ENCODE peak calls at places on chromosomes 6 and 20, in six cellular contexts. E, I, P, T, J and N are unnamed samples.

GRCh38 chr20:6765469-6766058 is 1.9 kb upstream of the BMP2 start:
- DNase-seq in I (peak), J (peak), E (peak), T (peak), P (peak), N (peak)

GRCh38 chr6:75775219-75775618 is 26.2 kb downstream of the MYO6 start:
- DNase-seq in J (no peak), I (no peak), T (no peak), E (no peak), P (no peak), N (no peak)

GRCh38 chr20:38864662-38865061 is 59.2 kb downstream of the PPP1R16B start:
- DNase-seq in T (no peak), J (no peak), I (no peak), P (no peak), E (no peak), N (no peak)

GRCh38 chr6:10355115-10355702 is 59.7 kb downstream of the TFAP2A start:
- DNase-seq in J (no peak), E (peak), P (no peak), I (no peak), T (peak), N (peak)

GRCh38 chr20:38825901-38826625 is 20.6 kb downstream of the PPP1R16B start:
- DNase-seq in T (no peak), E (no peak), J (peak), P (peak), I (no peak), N (no peak)

GRCh38 chr6:6008648-6009421 is 2.1 kb upstream of the NRN1 start:
- DNase-seq in J (peak), E (peak), P (peak), T (peak), I (peak), N (peak)

GRCh38 chr20:44079968-44080560 is 106.9 kb downstream of the JPH2 start:
- DNase-seq in T (no peak), E (no peak), J (peak), I (no peak), P (no peak), N (no peak)

GRCh38 chr6:52910091-52910490 is 593 bp upstream of the GSTA3 start:
- DNase-seq in J (no peak), I (no peak), E (no peak), P (no peak), T (no peak), N (no peak)

GRCh38 chr6:75205776-75206334 is at the start of gene COL12A1:
- DNase-seq in J (peak), P (no peak), E (peak), T (peak), I (no peak), N (peak)

GRCh38 chr6:129302671-129303070 is 407.3 kb downstream of the ARHGAP18 start:
- DNase-seq in T (no peak), P (no peak), E (no peak), J (no peak), I (no peak), N (no peak)

GRCh38 chr20:4045741-4046140 is 30.4 kb upstream of the RNF24 start:
- DNase-seq in J (peak), T (no peak), P (no peak), E (no peak), I (no peak), N (no peak)

GRCh38 chr6:33694401-33694931 is 17.0 kb downstream of the UQCC2 start:
- DNase-seq in J (peak), I (no peak), E (no peak), P (no peak), T (no peak), N (no peak)

GRCh38 chr6:147759088-147759487 is 250.6 kb downstream of the SAMD5 start:
- DNase-seq in I (no peak), P (no peak), J (peak), E (no peak), T (no peak), N (no peak)

GRCh38 chr6:25777031-25777430 is 22.5 kb downstream of the SLC17A4 start:
- DNase-seq in I (no peak), E (no peak), T (no peak), P (no peak), J (no peak), N (no peak)

GRCh38 chr20:51481311-51481997 is 61.1 kb downstream of the NFATC2 start:
- DNase-seq in J (no peak), P (no peak), E (no peak), I (peak), T (peak), N (no peak)

GRCh38 chr20:61797200-61797599 is 268.5 kb downstream of the TAF4 start:
- DNase-seq in T (no peak), J (no peak), E (no peak), I (no peak), P (no peak), N (no peak)

GRCh38 chr6:139979021-139979721 is 604.7 kb upstream of the CITED2 start:
- DNase-seq in P (no peak), T (no peak), J (no peak), I (no peak), E (no peak), N (no peak)

GRCh38 chr20:52936368-52936986 is 35.7 kb upstream of the TSHZ2 start:
- DNase-seq in T (no peak), P (no peak), I (no peak), E (no peak), J (no peak), N (no peak)

GRCh38 chr20:36819662-36820061 is 46.1 kb upstream of the DSN1 start:
- DNase-seq in J (no peak), T (no peak), P (no peak), E (no peak), I (no peak), N (no peak)

GRCh38 chr6:166277892-166278578 is 30.2 kb downstream of the PRR18 start:
- DNase-seq in J (no peak), P (no peak), I (peak), E (no peak), T (no peak), N (no peak)

GRCh38 chr6:151317995-151318365 is 73.4 kb downstream of the ZBTB2 start:
- DNase-seq in P (peak), I (no peak), J (no peak), T (no peak), E (no peak), N (no peak)

GRCh38 chr6:142940487-142940886 is 4.5 kb downstream of the HIVEP2 start:
- DNase-seq in T (no peak), I (no peak), J (no peak), P (no peak), E (no peak), N (no peak)

GRCh38 chr6:104187616-104188015 is 672.1 kb downstream of the HACE1 start:
- DNase-seq in P (no peak), J (no peak), T (no peak), I (no peak), E (no peak), N (no peak)

GRCh38 chr6:104184036-104184435 is 675.7 kb downstream of the HACE1 start:
- DNase-seq in T (no peak), I (no peak), P (no peak), J (no peak), E (no peak), N (no peak)

GRCh38 chr6:104186836-104187235 is 672.9 kb downstream of the HACE1 start:
- DNase-seq in J (no peak), I (no peak), P (no peak), E (no peak), T (no peak), N (no peak)

GRCh38 chr6:104182811-104183210 is 676.9 kb downstream of the HACE1 start:
- DNase-seq in I (no peak), J (peak), T (no peak), E (no peak), P (no peak), N (no peak)
- TF ChIP-seq CTCF in I (no peak), J (no peak), T (no peak), E (no peak), P (no peak), N (no peak)

GRCh38 chr20:17658648-17658993 is 23.4 kb downstream of the RRBP1 start:
- DNase-seq in P (no peak), E (no peak), T (no peak), I (no peak), J (no peak), N (no peak)

GRCh38 chr20:17657898-17658647 is 24.0 kb downstream of the RRBP1 start:
- DNase-seq in J (no peak), I (no peak), P (no peak), E (no peak), T (no peak), N (no peak)

GRCh38 chr20:17660667-17661066 is 21.4 kb downstream of the RRBP1 start:
- DNase-seq in I (no peak), J (no peak), E (no peak), P (no peak), T (no peak), N (peak)

GRCh38 chr20:17661121-17661744 is 20.8 kb downstream of the RRBP1 start:
- DNase-seq in J (peak), E (no peak), P (peak), I (no peak), T (no peak), N (peak)

GRCh38 chr20:17659801-17660200 is 22.2 kb downstream of the RRBP1 start:
- DNase-seq in P (no peak), T (no peak), J (no peak), I (no peak), E (no peak), N (no peak)
- TF ChIP-seq CTCF in P (no peak), T (no peak), J (no peak), I (no peak), E (no peak), N (no peak)

GRCh38 chr6:117169060-117169635 is 96.2 kb upstream of the VGLL2 start:
- DNase-seq in P (no peak), T (no peak), E (no peak), J (no peak), I (no peak), N (no peak)

GRCh38 chr6:117169781-117170281 is 95.5 kb upstream of the VGLL2 start:
- DNase-seq in E (no peak), J (no peak), T (no peak), P (no peak), I (no peak), N (no peak)

GRCh38 chr6:117168296-117169059 is 96.9 kb upstream of the VGLL2 start:
- DNase-seq in I (no peak), E (no peak), J (no peak), P (no peak), T (no peak), N (no peak)

GRCh38 chr6:117165921-117166499 is 99.3 kb upstream of the VGLL2 start:
- DNase-seq in J (no peak), T (no peak), I (no peak), P (no peak), E (no peak), N (no peak)

GRCh38 chr6:117167520-117168271 is 97.7 kb upstream of the VGLL2 start:
- DNase-seq in I (no peak), P (no peak), T (no peak), J (no peak), E (no peak), N (no peak)
- TF ChIP-seq CTCF in I (no peak), P (peak), T (no peak), J (no peak), E (no peak), N (no peak)

GRCh38 chr20:41800040-41800439 is 181.9 kb upstream of the CHD6 start:
- DNase-seq in E (no peak), T (no peak), J (no peak), I (no peak), P (no peak), N (no peak)

DNA sequence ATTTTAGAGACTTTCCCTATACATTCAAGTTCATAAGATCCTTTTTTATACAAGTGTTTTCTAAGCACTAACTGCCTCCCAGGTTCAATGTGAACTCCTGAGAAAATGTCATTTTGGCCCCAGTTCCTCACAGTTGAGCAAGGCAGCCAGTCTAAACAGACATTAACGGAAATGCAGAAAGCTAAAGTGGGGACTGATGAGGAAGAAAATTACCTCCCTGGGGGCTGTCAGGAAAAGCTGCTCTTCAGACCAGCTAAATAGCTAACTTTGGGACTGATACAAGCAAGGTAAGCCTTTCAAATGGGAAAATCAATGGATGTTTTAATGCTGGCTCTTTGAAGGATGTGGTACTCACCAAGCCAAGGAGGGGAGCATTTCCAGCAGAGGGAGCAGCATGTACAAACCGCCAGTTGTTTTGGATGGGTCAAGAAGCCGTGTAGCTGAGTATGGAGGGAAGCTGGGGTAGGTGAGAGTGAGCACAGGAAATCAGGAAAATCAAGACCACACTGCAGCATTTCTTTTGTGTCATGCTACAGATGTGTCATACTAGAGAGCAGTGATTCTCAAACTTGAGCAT is 180.8 kb upstream of the CHD6 start:
- DNase-seq in T (no peak), J (no peak), P (no peak), I (no peak), E (no peak), N (no peak)
- TF ChIP-seq CTCF in T (no peak), J (no peak), P (no peak), I (no peak), E (no peak), N (no peak)

GRCh38 chr6:30151580-30151979 is 9.4 kb downstream of the TRIM10 start:
- DNase-seq in P (no peak), E (no peak), I (no peak), J (no peak), T (no peak), N (no peak)

GRCh38 chr6:30149234-30149633 is 11.8 kb downstream of the TRIM10 start:
- DNase-seq in T (no peak), P (no peak), J (no peak), I (no peak), E (no peak), N (no peak)

GRCh38 chr6:30152019-30152673 is 8.9 kb downstream of the TRIM10 start:
- DNase-seq in I (no peak), P (no peak), E (no peak), T (no peak), J (no peak), N (no peak)

GRCh38 chr6:30150671-30151395 is 10.2 kb downstream of the TRIM10 start:
- DNase-seq in T (no peak), P (no peak), I (no peak), J (no peak), E (no peak), N (no peak)

DNA sequence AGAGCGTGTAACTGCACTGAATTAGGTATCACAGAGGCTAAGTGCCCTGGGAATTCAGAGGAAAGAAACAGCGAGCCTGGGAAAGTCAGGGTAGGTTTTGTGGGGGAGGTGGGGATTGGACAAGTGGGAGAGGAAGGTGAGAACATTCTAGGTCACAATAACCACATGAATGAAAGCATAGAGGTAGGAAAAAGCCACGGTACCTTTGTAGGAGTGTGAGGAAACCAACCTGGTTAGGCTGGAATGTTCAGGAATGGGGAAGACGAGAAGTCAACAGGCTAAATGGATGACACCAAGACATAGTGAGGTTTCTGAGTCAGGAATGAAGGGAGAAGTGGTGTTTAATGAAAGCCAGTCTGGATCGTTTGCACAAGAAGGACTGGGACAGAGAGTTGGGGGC is 10.9 kb downstream of the TRIM10 start:
- DNase-seq in J (no peak), T (no peak), I (no peak), P (no peak), E (no peak), N (no peak)
- TF ChIP-seq CTCF in J (no peak), T (no peak), I (no peak), P (no peak), E (no peak), N (no peak)

GRCh38 chr20:20407891-20408805 is 40.2 kb downstream of the INSM1 start:
- DNase-seq in I (no peak), P (peak), J (peak), T (no peak), E (no peak), N (no peak)
- TF ChIP-seq CTCF in I (no peak), P (peak), J (peak), T (no peak), E (no peak), N (no peak)

DNA sequence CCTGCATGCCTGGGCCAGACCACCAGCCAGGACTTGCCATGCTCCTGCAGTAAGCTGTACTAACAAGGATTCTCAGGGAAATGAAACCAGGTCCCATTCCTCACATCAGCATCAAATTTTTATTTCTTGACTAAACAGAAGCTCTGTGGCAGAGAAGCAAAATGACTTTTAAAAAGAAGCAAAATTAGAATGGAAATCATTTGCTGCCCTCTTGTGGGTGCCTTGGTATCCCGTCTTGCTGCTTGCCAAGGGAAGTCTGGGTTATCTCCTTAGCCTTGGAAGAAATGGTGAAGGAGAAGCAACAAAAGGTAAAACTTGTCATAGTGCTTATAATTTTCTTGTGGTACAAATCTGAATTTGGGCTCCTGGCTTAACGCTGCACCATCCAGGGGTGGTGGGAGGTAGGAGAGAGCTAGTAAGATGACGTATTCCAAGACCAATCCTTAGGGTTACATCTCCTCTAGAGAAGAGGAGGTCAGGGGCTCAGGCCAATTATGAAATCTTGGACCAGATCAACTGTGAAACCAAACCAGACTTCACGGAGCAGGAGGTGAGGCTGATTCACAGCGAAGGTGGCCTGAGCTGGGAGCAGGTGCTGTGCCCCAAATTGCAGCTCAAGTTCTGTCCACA is 107.5 kb downstream of the FAXC start:
- DNase-seq in P (peak), I (peak), J (peak), T (peak), E (peak), N (peak)
- TF ChIP-seq CTCF in P (peak), I (peak), J (peak), T (peak), E (peak), N (peak)

GRCh38 chr6:160252073-160252809 is 6.4 kb downstream of the SLC22A2 start:
- DNase-seq in T (no peak), E (no peak), P (no peak), J (no peak), I (no peak), N (no peak)
- TF ChIP-seq CTCF in T (no peak), E (no peak), P (no peak), J (no peak), I (no peak), N (no peak)

DNA sequence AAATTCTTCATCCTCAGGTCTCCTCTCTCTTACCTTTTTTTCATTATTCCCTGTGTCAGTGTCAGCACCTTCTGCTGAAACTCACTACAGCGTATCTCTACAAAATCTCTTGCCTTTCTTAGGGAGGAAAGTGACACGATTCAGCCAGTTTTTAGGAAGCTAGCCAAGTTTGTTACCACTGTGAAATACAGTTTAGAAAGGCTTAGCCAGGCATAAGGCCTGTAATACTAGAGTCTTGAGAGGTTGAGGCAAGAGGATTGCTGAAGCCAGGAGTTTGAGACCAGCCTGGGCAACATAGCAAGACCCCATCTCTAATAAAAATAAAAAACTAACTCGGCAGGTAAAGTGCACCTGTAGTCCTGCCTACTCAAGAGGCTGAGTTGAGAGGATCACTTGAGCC is 16.7 kb downstream of the TAB2 start:
- DNase-seq in I (no peak), T (no peak), E (no peak), P (no peak), J (peak), N (no peak)
- TF ChIP-seq CTCF in I (no peak), T (no peak), E (no peak), P (no peak), J (no peak), N (no peak)